ENCODE peak calls at places on chromosomes 5 and 9, in five cellular contexts. O, Z, I, L and T are unnamed samples.

GRCh38 chr5:167947312-167947711 is 344.1 kb upstream of the WWC1 start:
- DNase-seq in Z (no peak), O (peak; percentile 54), L (no peak), I (no peak), T (no peak)

GRCh38 chr9:133506653-133507038 is 18.1 kb downstream of the MYMK start:
- DNase-seq in O (peak; percentile 94), I (peak; percentile 85), Z (no peak), L (no peak), T (no peak)

GRCh38 chr5:123460296-123460729 is 37.1 kb upstream of the CEP120 start:
- DNase-seq in I (peak; percentile 9), O (no peak), Z (no peak), L (no peak), T (peak; percentile 66)

GRCh38 chr5:84381501-84382362 is 2.9 kb downstream of the EDIL3 start:
- DNase-seq in O (peak; percentile 3), L (no peak), I (no peak), Z (no peak), T (peak; percentile 11)

GRCh38 chr9:133121200-133122166 is at the start of gene RALGDS:
- DNase-seq in I (peak; percentile 78), L (peak; percentile 86), O (peak; percentile 97), Z (peak; percentile 90), T (peak; percentile 97)

GRCh38 chr9:95055851-95056551 is 261.5 kb downstream of the FANCC start:
- DNase-seq in L (no peak), I (no peak), O (peak; percentile 79), Z (no peak), T (no peak)

GRCh38 chr5:151684690-151685361 is 1.9 kb downstream of the SPARC start:
- DNase-seq in O (peak; percentile 96), Z (no peak), I (peak; percentile 46), L (no peak), T (peak; percentile 94)

GRCh38 chr5:375921-376871 is 54.7 kb downstream of the AHRR start:
- DNase-seq in I (no peak), Z (no peak), O (no peak), L (no peak), T (no peak)

GRCh38 chr9:33623658-33624586 is 99.9 kb downstream of the ANKRD18B start:
- DNase-seq in O (peak; percentile 75), L (peak; percentile 82), I (peak; percentile 88), Z (peak; percentile 76), T (peak; percentile 83)

GRCh38 chr5:174798411-174798930 is 74.1 kb downstream of the MSX2 start:
- DNase-seq in I (no peak), O (peak; percentile 46), Z (no peak), L (no peak), T (no peak)

GRCh38 chr5:178630475-178630930 is 3.7 kb upstream of the CLK4 start:
- DNase-seq in L (no peak), O (peak; percentile 36), I (peak; percentile 94), Z (no peak), T (peak; percentile 50)

GRCh38 chr5:13664377-13664776 is 280.1 kb downstream of the DNAH5 start:
- DNase-seq in Z (no peak), O (peak; percentile 91), L (no peak), I (peak; percentile 96), T (no peak)

GRCh38 chr5:157457391-157457790 is 2.6 kb upstream of the NIPAL4 start:
- DNase-seq in O (no peak), Z (peak; percentile 21), L (no peak), I (no peak), T (no peak)

GRCh38 chr9:127586537-127586936 is 25.5 kb upstream of the STXBP1 start:
- DNase-seq in I (peak; percentile 80), Z (peak; percentile 71), O (peak; percentile 94), L (peak; percentile 64), T (peak; percentile 94)

GRCh38 chr5:107803728-107804127 is 133.0 kb upstream of the EFNA5 start:
- DNase-seq in L (no peak), Z (no peak), I (no peak), O (no peak), T (no peak)

GRCh38 chr9:38083858-38084555 is 15.0 kb upstream of the SHB start:
- DNase-seq in L (no peak), Z (no peak), O (peak; percentile 22), I (peak; percentile 57), T (no peak)

GRCh38 chr5:175878021-175878420 is 6.6 kb downstream of the CPLX2 start:
- DNase-seq in L (no peak), Z (no peak), O (no peak), I (no peak), T (no peak)

GRCh38 chr5:31661257-31661656 is 22.3 kb downstream of the PDZD2 start:
- DNase-seq in I (peak; percentile 63), Z (no peak), O (no peak), L (no peak), T (no peak)

GRCh38 chr5:178288373-178289368 is 56.1 kb upstream of the PHYKPL start:
- DNase-seq in L (no peak), I (peak; percentile 56), Z (no peak), O (peak; percentile 21), T (peak; percentile 40)

GRCh38 chr9:130933114-130934046 is 5.7 kb downstream of the FIBCD1 start:
- DNase-seq in Z (no peak), L (no peak), O (peak; percentile 91), I (peak; percentile 67), T (peak; percentile 70)

GRCh38 chr9:137223078-137224040 is 1.3 kb upstream of the RNF208 start:
- DNase-seq in Z (peak; percentile 100), O (peak; percentile 99), I (peak; percentile 97), L (peak; percentile 99), T (peak; percentile 98)

GRCh38 chr5:118552731-118553360 is 435.5 kb downstream of the DTWD2 start:
- DNase-seq in L (no peak), O (no peak), Z (no peak), I (no peak), T (no peak)

GRCh38 chr5:118554241-118554640 is 434.1 kb downstream of the DTWD2 start:
- DNase-seq in O (no peak), L (no peak), I (no peak), Z (no peak), T (no peak)

GRCh38 chr5:118548761-118549160 is 439.6 kb downstream of the DTWD2 start:
- DNase-seq in L (no peak), O (peak; percentile 89), I (peak; percentile 1), Z (no peak), T (peak; percentile 41)

GRCh38 chr5:118553662-118554061 is 434.7 kb downstream of the DTWD2 start:
- DNase-seq in L (no peak), O (peak; percentile 99), I (peak; percentile 2), Z (no peak), T (no peak)

DNA sequence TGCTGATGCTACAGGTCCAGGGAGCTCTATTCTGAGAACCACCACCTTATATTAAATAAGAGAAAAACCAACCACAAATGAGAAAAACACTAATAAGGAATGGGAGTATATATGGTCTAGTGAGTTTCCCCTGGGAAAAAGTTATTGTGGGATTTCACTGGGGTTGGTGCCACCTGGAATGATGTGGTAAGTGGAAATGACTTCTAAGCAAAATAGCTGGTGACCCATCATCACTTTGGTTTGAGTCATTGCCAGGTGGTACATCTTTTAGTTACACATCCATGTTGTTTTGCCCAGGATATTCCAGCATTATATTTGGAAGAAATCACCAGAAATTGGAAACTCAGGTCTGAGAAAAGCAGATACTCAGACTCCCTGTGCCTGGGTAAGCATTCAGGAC is 437.3 kb downstream of the DTWD2 start:
- DNase-seq in I (no peak), O (peak; percentile 47), Z (no peak), L (no peak), T (no peak)
- H3K4me1 ChIP-seq in I (no peaks in the 10 kb centered on the region), O (peaks cover 53% of the 10 kb centered on the region), Z (no peaks in the 10 kb centered on the region), L (no peaks in the 10 kb centered on the region), T (peaks cover 14% of the 10 kb centered on the region)

DNA sequence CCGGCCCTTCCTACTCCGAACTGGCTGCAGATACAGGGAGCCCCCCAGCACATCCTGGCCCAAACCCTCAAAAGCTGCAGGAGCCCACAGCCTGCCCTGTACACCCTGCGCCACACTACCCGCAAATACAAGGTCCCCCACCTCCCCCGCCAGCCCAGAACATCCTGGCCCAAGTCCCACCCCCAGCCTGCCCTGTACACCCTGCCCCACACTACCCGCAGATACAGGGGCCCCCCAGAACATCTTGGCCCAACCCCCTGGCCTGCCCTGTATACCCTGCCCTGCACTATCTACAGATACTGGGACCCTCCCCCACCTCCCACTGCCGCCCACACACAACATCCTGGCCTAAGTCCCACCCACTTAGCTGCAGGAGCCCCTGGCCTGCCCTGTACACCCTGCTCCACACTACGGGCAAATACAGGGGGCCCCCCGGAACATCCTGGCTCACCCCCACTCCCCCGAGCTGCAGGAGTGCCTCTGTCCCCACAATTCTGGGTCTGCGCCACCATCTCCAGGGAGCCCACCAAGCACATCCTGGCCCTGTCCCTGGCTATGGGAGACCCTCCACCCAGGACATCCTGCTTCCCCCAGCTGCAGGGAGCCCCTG is 8.3 kb downstream of the LPCAT1 start:
- DNase-seq in L (no peak), O (no peak), I (no peak), Z (no peak), T (no peak)
- TF ChIP-seq EZH2phosphoT487 in L (no peak), O (no peak), I (no peak), Z (no peak), T (no peak)

DNA sequence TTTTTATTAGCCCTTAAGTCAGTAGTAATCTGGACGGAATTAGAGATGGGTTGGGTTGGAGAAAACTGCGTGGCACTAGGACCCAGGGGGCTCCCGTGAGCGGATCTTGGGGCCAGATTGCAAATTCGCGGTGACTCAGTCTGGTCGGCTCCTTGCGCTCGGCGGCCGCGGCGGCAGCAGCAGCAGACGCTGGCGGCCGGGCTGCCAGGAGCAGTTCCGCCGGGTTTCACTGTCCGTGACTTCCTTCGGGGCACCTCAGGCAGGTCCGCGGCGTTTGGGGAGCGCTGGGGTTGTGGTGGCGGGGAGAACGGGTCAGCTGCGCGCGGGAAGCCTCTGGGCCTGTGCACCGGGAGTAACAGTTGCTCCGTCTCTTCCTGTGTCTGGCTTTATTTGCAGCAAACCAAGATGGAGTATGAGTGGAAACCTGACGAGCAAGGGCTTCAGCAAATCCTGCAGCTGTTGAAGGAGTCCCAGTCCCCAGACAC is 31.6 kb downstream of the TNPO1 start:
- DNase-seq in Z (peak; percentile 90), I (peak; percentile 82), L (peak; percentile 90), O (peak; percentile 98), T (peak; percentile 92)
- H3K4me1 ChIP-seq in Z (peaks cover 39% of the 10 kb centered on the region), I (peaks cover 26% of the 10 kb centered on the region), L (peaks cover 17% of the 10 kb centered on the region), O (peaks cover 65% of the 10 kb centered on the region), T (peaks cover 29% of the 10 kb centered on the region)

DNA sequence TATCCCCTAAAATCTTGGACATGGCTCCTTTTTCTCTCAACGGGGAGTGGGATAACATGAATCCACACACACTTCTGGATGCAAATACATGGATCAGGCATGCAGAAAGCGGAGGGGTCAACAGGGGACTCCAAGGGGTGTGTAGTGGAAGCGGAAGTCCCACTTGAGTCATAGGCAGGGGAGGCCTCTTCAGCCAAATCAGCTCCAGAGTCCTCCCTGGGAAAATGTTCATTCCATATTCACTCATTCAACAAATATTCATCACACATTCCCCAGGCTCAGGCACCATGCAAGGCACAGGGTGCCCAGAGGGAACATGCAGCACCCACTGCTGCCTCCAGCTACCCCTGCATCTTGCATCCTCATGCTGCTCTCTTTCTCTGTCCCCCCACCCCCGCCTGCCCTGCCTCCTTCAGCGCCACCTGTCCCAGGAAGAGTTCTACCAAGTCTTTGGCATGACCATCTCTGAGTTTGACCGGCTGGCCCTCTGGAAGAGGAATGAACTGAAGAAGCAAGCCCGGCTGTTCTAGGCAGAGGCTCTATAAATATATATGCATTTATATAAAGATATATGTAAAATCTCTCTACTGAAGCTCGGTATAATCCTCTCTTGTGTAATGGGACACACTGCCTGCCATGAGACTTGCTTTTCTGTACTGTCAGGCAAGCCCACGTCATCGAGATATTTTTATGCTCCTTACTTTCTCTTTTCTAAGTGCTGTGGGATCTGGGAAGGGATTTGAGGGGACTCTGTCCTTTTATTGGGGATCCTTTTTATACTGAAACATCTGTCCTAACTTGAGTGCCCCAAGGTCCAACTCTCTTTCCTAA is 13.6 kb upstream of the AFAP1L1 start:
- DNase-seq in I (peak; percentile 32), Z (no peak), L (no peak), O (peak; percentile 76), T (no peak)
- TF ChIP-seq EZH2phosphoT487 in I (no peak), Z (no peak), L (no peak), O (no peak), T (no peak)